ENCODE peak calls at places on chromosomes 3 and 15, in eight cellular contexts. S is NCI-H446; R is globus pallidus; N is naive thymus-derived CD8-positive, alpha-beta T cell; K is nephron progenitor cell; P is HCT116; H is left ventricle myocardium inferior; X is activated T-cell treated with anti-CD3 and anti-CD28 coated beads for 1 hour. Z is an unnamed sample.

GRCh38 chr15:23687143-23687470 is at the start of gene NDN:
- DNase-seq in P (no peak), H (peak; percentile 45), S (peak; percentile 15), X (no peak), N (no peak), K (peak; percentile 71), R (peak; percentile 33), Z (no peak)

GRCh38 chr3:57383838-57384237 is 91.4 kb upstream of the ASB14 start:
- DNase-seq in X (no peak), S (no peak), K (no peak), R (no peak), N (no peak), H (no peak), P (no peak), Z (no peak)

GRCh38 chr3:138063416-138063815 is 52.0 kb downstream of the DZIP1L start:
- DNase-seq in K (no peak), X (no peak), R (no peak), N (no peak), P (no peak), H (no peak), S (no peak), Z (no peak)

GRCh38 chr3:51799879-51800757 is 21.1 kb upstream of the IQCF6 start:
- DNase-seq in R (peak; percentile 24), P (peak; percentile 55), X (no peak), N (no peak), H (no peak), K (peak; percentile 27), S (peak; percentile 20), Z (peak; percentile 77)

GRCh38 chr3:46971742-46972141 is 4.8 kb downstream of the CCDC12 start:
- DNase-seq in R (no peak), S (no peak), K (no peak), N (no peak), X (no peak), H (no peak), P (no peak), Z (no peak)

GRCh38 chr15:92226020-92226612 is 167.6 kb upstream of the ST8SIA2 start:
- DNase-seq in P (peak; percentile 16), R (peak; percentile 61), X (no peak), N (no peak), K (no peak), H (no peak), S (no peak), Z (peak; percentile 42)

GRCh38 chr15:101121511-101122090 is 130.2 kb downstream of the CHSY1 start:
- DNase-seq in H (peak; percentile 88), S (no peak), K (peak; percentile 69), N (peak; percentile 34), X (no peak), P (no peak), R (peak; percentile 29), Z (no peak)

GRCh38 chr3:164236856-164237255 is 841.4 kb downstream of the SI start:
- DNase-seq in S (no peak), P (no peak), H (no peak), X (no peak), N (no peak), R (no peak), K (no peak), Z (no peak)

GRCh38 chr15:100192092-100192695 is 149.6 kb downstream of the ADAMTS17 start:
- DNase-seq in P (no peak), K (no peak), R (no peak), S (no peak), N (no peak), H (no peak), X (no peak), Z (peak; percentile 78)

GRCh38 chr3:141375381-141376301 is 7.3 kb downstream of the ZBTB38 start:
- DNase-seq in N (no peak), P (no peak), K (no peak), X (no peak), S (no peak), H (no peak), R (no peak), Z (no peak)

Z was measured in MCF 10A.